ENCODE peak calls at places on chromosomes 2 and 18, in eight cellular contexts. I is PC-3, F is tibial artery, U is GM10248, B is GM13977, S is uterus, L is AG04450, O is body of pancreas. E is an unnamed sample.

GRCh38 chr18:37567994-37568359 is 2.4 kb upstream of the CELF4 start:
- DNase-seq in S (no peak), O (no peak), F (no peak), B (no peak), U (no peak), L (no peak), I (no peak), E (no peak)

GRCh38 chr2:33437297-33437696 is 39.2 kb upstream of the RASGRP3 start:
- DNase-seq in B (no peak), F (no peak), I (peak; percentile 82), U (no peak), L (peak; percentile 85), S (no peak), O (no peak), E (no peak)

GRCh38 chr2:39728941-39729351 is 50.1 kb downstream of the THUMPD2 start:
- DNase-seq in S (no peak), O (peak; percentile 33), B (peak; percentile 22), F (no peak), L (no peak), U (peak; percentile 34), I (peak; percentile 57), E (peak; percentile 23)

GRCh38 chr2:25711641-25712369 is 38.4 kb upstream of the DTNB start:
- DNase-seq in F (no peak), O (no peak), U (no peak), L (no peak), I (no peak), B (no peak), S (no peak), E (no peak)

GRCh38 chr2:26612034-26612433 is 29.1 kb downstream of the CIB4 start:
- DNase-seq in I (no peak), O (no peak), L (no peak), S (no peak), F (peak; percentile 37), B (no peak), U (no peak), E (no peak)

GRCh38 chr18:25759111-25759510 is 331.3 kb downstream of the SS18 start:
- DNase-seq in O (no peak), I (no peak), L (no peak), U (no peak), S (no peak), F (no peak), B (no peak), E (no peak)

GRCh38 chr2:174717273-174717672 is 47.0 kb downstream of the CHRNA1 start:
- DNase-seq in O (no peak), F (no peak), U (no peak), S (no peak), B (no peak), I (no peak), L (no peak), E (no peak)

GRCh38 chr2:141271346-141271745 is 859.5 kb downstream of the LRP1B start:
- DNase-seq in S (no peak), F (no peak), B (no peak), U (no peak), I (no peak), L (no peak), O (no peak), E (no peak)

GRCh38 chr2:234378440-234378839 is 118.4 kb downstream of the ARL4C start:
- DNase-seq in U (no peak), L (no peak), S (no peak), F (no peak), I (no peak), B (no peak), O (no peak), E (no peak)

GRCh38 chr2:191593622-191594416 is 84.1 kb upstream of the NABP1 start:
- DNase-seq in O (no peak), L (no peak), F (no peak), U (no peak), B (no peak), I (peak; percentile 98), S (no peak), E (no peak)

GRCh38 chr2:118310016-118310877 is 222.0 kb downstream of the INSIG2 start:
- DNase-seq in I (no peak), F (no peak), U (peak; percentile 56), B (peak; percentile 64), L (no peak), O (peak; percentile 28), S (no peak), E (peak; percentile 64)

GRCh38 chr2:236985940-236986339 is 99.7 kb upstream of the COPS8 start:
- DNase-seq in S (no peak), I (no peak), U (no peak), O (no peak), L (no peak), B (no peak), F (no peak), E (no peak)

GRCh38 chr2:70993689-70993986 is 1.0 kb downstream of the TEX261 start:
- DNase-seq in S (no peak), L (no peak), I (no peak), O (no peak), F (peak; percentile 37), B (no peak), U (peak; percentile 5), E (peak; percentile 4)

GRCh38 chr2:61670591-61671503 is 132.7 kb upstream of the XPO1 start:
- DNase-seq in L (no peak), F (no peak), O (peak; percentile 56), I (peak; percentile 56), S (peak; percentile 31), U (peak; percentile 41), B (peak; percentile 28), E (peak; percentile 43)

GRCh38 chr2:242075163-242075562 is 205.6 kb downstream of the RTP5 start:
- DNase-seq in F (no peak), O (no peak), B (no peak), U (no peak), I (no peak), S (no peak), L (no peak), E (no peak)

GRCh38 chr2:221817052-221817451 is 244.9 kb upstream of the EPHA4 start:
- DNase-seq in B (no peak), I (peak; percentile 49), S (no peak), L (no peak), F (no peak), O (no peak), U (no peak), E (no peak)

GRCh38 chr2:230998882-230999281 is 3.0 kb downstream of the SPATA3 start:
- DNase-seq in S (no peak), U (no peak), B (no peak), O (no peak), L (no peak), I (no peak), F (no peak), E (no peak)

GRCh38 chr2:127067620-127068350 is 39.2 kb downstream of the BIN1 start:
- DNase-seq in S (peak; percentile 79), O (peak; percentile 65), B (peak; percentile 82), L (peak; percentile 15), F (peak; percentile 81), U (peak; percentile 79), I (peak; percentile 63), E (peak; percentile 85)

GRCh38 chr2:127069003-127069402 is 38.0 kb downstream of the BIN1 start:
- DNase-seq in B (no peak), F (no peak), I (no peak), U (no peak), S (no peak), L (no peak), O (no peak), E (no peak)

GRCh38 chr2:127070221-127070620 is 36.7 kb downstream of the BIN1 start:
- DNase-seq in O (no peak), B (no peak), F (no peak), U (no peak), S (no peak), I (no peak), L (no peak), E (no peak)

GRCh38 chr2:127066942-127067341 is 40.0 kb downstream of the BIN1 start:
- DNase-seq in I (no peak), U (no peak), S (peak; percentile 84), B (no peak), L (no peak), F (peak; percentile 89), O (no peak), E (no peak)

GRCh38 chr2:127068351-127068741 is 38.6 kb downstream of the BIN1 start:
- DNase-seq in S (no peak), O (no peak), I (no peak), B (no peak), U (no peak), L (no peak), F (no peak), E (no peak)
- TF ChIP-seq CTCF in S (no peak), O (no peak), I (no peak), B (no peak), U (no peak), L (no peak), F (no peak), E (no peak)

GRCh38 chr18:59266459-59266858 is 6.8 kb downstream of the RAX start:
- DNase-seq in U (no peak), I (no peak), S (no peak), L (no peak), F (no peak), B (no peak), O (no peak), E (no peak)
- TF ChIP-seq CTCF in U (no peak), I (peak; percentile 25), S (no peak), L (no peak), F (no peak), B (no peak), O (no peak), E (no peak)

DNA sequence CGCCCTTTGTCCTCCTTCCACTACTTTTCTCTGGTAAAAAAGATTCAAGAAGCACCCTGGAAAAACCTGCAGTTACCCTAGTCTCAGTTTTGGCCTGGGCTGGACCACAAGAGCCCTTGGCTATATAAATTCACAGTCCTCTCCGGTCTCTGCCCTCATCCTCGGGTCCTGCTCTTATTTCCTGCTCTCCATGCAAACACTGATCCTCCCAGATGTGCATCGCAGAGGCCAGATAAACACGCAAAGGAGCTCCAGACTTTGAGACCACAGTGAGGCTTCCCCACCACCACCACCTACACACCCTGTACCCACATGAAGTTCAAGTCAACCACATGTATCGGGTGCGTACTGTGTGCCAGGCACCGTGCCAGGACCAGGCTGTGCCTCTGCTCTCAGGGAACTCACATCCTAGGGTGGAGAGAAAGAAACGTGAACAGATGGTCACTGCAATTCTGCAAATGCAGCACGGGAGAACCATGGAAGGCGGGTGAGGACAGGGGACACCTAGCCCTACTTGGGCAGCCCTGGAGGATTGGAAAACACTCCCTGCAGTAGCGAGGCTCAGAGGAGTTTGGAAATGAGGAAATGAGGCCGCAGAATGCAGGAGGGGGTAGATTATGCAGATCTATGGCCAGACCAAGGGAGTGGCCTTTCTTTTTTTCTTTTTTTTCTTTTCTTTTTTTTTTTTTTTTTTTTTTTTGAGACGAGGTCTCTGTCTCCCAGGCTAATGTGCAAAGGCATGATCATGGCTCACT is 7.5 kb downstream of the CTDSP1 start:
- DNase-seq in F (peak; percentile 90), L (no peak), I (peak; percentile 27), U (no peak), S (peak; percentile 75), O (peak; percentile 73), B (no peak), E (no peak)
- TF ChIP-seq CTCF in F (no peak), L (no peak), I (no peak), U (no peak), S (no peak), O (no peak), B (no peak), E (no peak)

GRCh38 chr2:94874277-94874997 is 3.2 kb downstream of the TEKT4 start:
- DNase-seq in U (peak; percentile 90), B (peak; percentile 93), F (peak; percentile 65), L (no peak), S (no peak), O (peak; percentile 61), I (peak; percentile 80), E (peak; percentile 93)
- TF ChIP-seq CTCF in U (peak; percentile 100), B (peak; percentile 100), F (no peak), L (peak; percentile 61), S (no peak), O (peak; percentile 95), I (peak; percentile 98), E (peak; percentile 99)

GRCh38 chr2:42928692-42929576 is 136.6 kb upstream of the HAAO start:
- DNase-seq in S (no peak), I (peak; percentile 19), F (no peak), O (peak; percentile 48), U (no peak), L (no peak), B (no peak), E (no peak)
- TF ChIP-seq CTCF in S (peak; percentile 25), I (peak; percentile 34), F (no peak), O (peak; percentile 43), U (no peak), L (peak; percentile 58), B (peak; percentile 28), E (no peak)